ENCODE peak calls at places on chromosome 4, in nine cellular contexts. K is aorta, N is right cardiac atrium, L is right atrium auricular region, D is AG09309, C is kidney, H is breast epithelium, O is neural progenitor cell, J is kidney epithelial cell. I is an unnamed sample.

GRCh38 chr4:94332983-94333590 is 9.5 kb downstream of the HPGDS start:
- DNase-seq in H (no peak), L (no peak), K (no peak), J (no peak), D (no peak), C (no peak), N (no peak), O (peak), I (no peak)

GRCh38 chr4:4532371-4532770 is 9.5 kb downstream of the STX18 start:
- DNase-seq in N (no peak), C (no peak), H (no peak), L (no peak), K (no peak), D (no peak), O (no peak), J (no peak), I (no peak)

GRCh38 chr4:105895609-105896460 is 564 bp downstream of the NPNT start:
- DNase-seq in K (peak), J (no peak), H (no peak), D (no peak), C (peak), N (peak), O (peak), L (no peak), I (no peak)

GRCh38 chr4:123924536-123924935 is 527.9 kb downstream of the SPRY1 start:
- DNase-seq in D (no peak), O (no peak), J (no peak), C (no peak), N (no peak), H (no peak), L (no peak), K (no peak), I (peak)

GRCh38 chr4:98524271-98524670 is 134.1 kb downstream of the TSPAN5 start:
- DNase-seq in L (no peak), N (no peak), C (no peak), H (no peak), D (no peak), J (no peak), K (no peak), O (no peak), I (no peak)

GRCh38 chr4:112381996-112382692 is 85.0 kb downstream of the ALPK1 start:
- DNase-seq in O (peak), H (no peak), K (no peak), J (no peak), N (no peak), C (no peak), D (no peak), L (no peak), I (no peak)

GRCh38 chr4:187256897-187257296 is 533.2 kb upstream of the FAT1 start:
- DNase-seq in D (no peak), K (no peak), L (no peak), O (peak), J (no peak), C (no peak), N (no peak), H (peak), I (no peak)

GRCh38 chr4:78622253-78622979 is 70.8 kb downstream of the ANXA3 start:
- DNase-seq in D (no peak), L (no peak), H (no peak), K (no peak), N (no peak), C (no peak), J (peak), O (no peak), I (no peak)

GRCh38 chr4:156614536-156614935 is 357.1 kb downstream of the PDGFC start:
- DNase-seq in K (no peak), D (no peak), N (no peak), O (no peak), L (no peak), C (no peak), H (no peak), J (no peak), I (no peak)

GRCh38 chr4:68803013-68803412 is 12.8 kb upstream of the UGT2B10 start:
- DNase-seq in H (no peak), N (no peak), K (no peak), D (no peak), O (no peak), J (no peak), C (no peak), L (no peak), I (no peak)

GRCh38 chr4:94451051-94451404 is 714 bp upstream of the PDLIM5 start:
- DNase-seq in N (no peak), K (no peak), H (no peak), O (no peak), J (no peak), C (no peak), L (no peak), D (no peak), I (no peak)

GRCh38 chr4:142485452-142485851 is 360.6 kb downstream of the INPP4B start:
- DNase-seq in K (no peak), N (no peak), J (no peak), L (no peak), D (no peak), H (no peak), O (no peak), C (no peak), I (no peak)

GRCh38 chr4:25020240-25020639 is 10.5 kb downstream of the LGI2 start:
- DNase-seq in H (no peak), L (no peak), N (no peak), C (no peak), D (peak), J (no peak), O (no peak), K (no peak), I (peak)

GRCh38 chr4:15891312-15891711 is 47.2 kb downstream of the FGFBP1 start:
- DNase-seq in H (no peak), N (no peak), O (no peak), J (no peak), D (no peak), L (no peak), K (no peak), C (no peak), I (no peak)

GRCh38 chr4:112975567-112976355 is 73.7 kb upstream of the ANK2 start:
- DNase-seq in H (no peak), C (no peak), L (no peak), K (no peak), N (no peak), D (no peak), O (no peak), J (no peak), I (no peak)

GRCh38 chr4:90127706-90128345 is 632 bp downstream of the CCSER1 start:
- DNase-seq in D (no peak), L (no peak), K (peak), O (peak), N (peak), H (no peak), C (peak), J (no peak), I (no peak)

GRCh38 chr4:159144112-159144694 is 41.3 kb downstream of the RAPGEF2 start:
- DNase-seq in C (no peak), K (no peak), D (no peak), H (no peak), O (no peak), J (no peak), L (no peak), N (no peak), I (no peak)

GRCh38 chr4:86892639-86892965 is 380 bp upstream of the C4orf36 start:
- DNase-seq in D (no peak), C (no peak), O (no peak), N (no peak), L (no peak), H (no peak), J (no peak), K (no peak), I (no peak)

GRCh38 chr4:41655177-41655576 is 93.3 kb downstream of the PHOX2B start:
- DNase-seq in D (no peak), C (no peak), L (no peak), O (no peak), J (no peak), K (no peak), H (no peak), N (no peak), I (no peak)

GRCh38 chr4:124018383-124019317 is 622.1 kb downstream of the SPRY1 start:
- DNase-seq in J (no peak), H (no peak), L (peak), N (peak), O (no peak), D (no peak), K (peak), C (peak), I (no peak)

GRCh38 chr4:88143504-88143903 is 14.9 kb downstream of the ABCG2 start:
- DNase-seq in N (no peak), L (no peak), H (no peak), J (peak), D (peak), K (no peak), C (no peak), O (no peak), I (no peak)

GRCh38 chr4:165133150-165133549 is 20.5 kb upstream of the TMEM192 start:
- DNase-seq in H (no peak), O (no peak), N (no peak), D (no peak), K (no peak), J (no peak), C (no peak), L (no peak), I (no peak)

GRCh38 chr4:33086351-33086900 is 2366.3 kb downstream of the PCDH7 start:
- DNase-seq in L (no peak), H (no peak), N (no peak), C (no peak), J (no peak), K (no peak), O (no peak), D (no peak), I (no peak)

GRCh38 chr4:40482985-40483647 is 146.5 kb downstream of the RBM47 start:
- DNase-seq in N (no peak), H (no peak), O (peak), D (no peak), J (no peak), C (no peak), L (no peak), K (no peak), I (no peak)

GRCh38 chr4:1862055-1862911 is 6.3 kb upstream of the LETM1 start:
- DNase-seq in J (no peak), N (peak), D (no peak), O (no peak), C (peak), H (no peak), L (no peak), K (no peak), I (no peak)

GRCh38 chr4:95155759-95156451 is 392.9 kb downstream of the UNC5C start:
- DNase-seq in L (no peak), D (peak), N (no peak), J (peak), H (no peak), K (no peak), C (no peak), O (peak), I (peak)

GRCh38 chr4:74473155-74473811 is 28.3 kb downstream of the AREG start:
- DNase-seq in H (no peak), K (no peak), C (no peak), O (no peak), D (peak), J (peak), L (no peak), N (no peak), I (peak)

GRCh38 chr4:125961626-125962025 is 646.9 kb downstream of the FAT4 start:
- DNase-seq in O (no peak), C (no peak), N (peak), D (no peak), L (no peak), H (no peak), K (no peak), J (no peak), I (no peak)

GRCh38 chr4:55186700-55187099 is 61.3 kb upstream of the KDR start:
- DNase-seq in O (peak), J (no peak), N (no peak), K (no peak), C (no peak), D (no peak), H (no peak), L (no peak), I (no peak)
- H3K4me3 ChIP-seq in O (peak), J (no peak), N (no peak), K (no peak), C (no peak), D (no peak), H (no peak), L (no peak), I (no peak)

GRCh38 chr4:137524642-137525384 is 7.5 kb downstream of the PCDH18 start:
- DNase-seq in L (no peak), O (no peak), D (no peak), H (no peak), K (no peak), N (no peak), J (no peak), C (no peak), I (peak)

GRCh38 chr4:137529432-137529831 is 2.9 kb downstream of the PCDH18 start:
- DNase-seq in L (no peak), C (no peak), K (no peak), D (no peak), H (no peak), J (no peak), N (no peak), O (peak), I (no peak)

GRCh38 chr4:137523329-137523728 is 9.0 kb downstream of the PCDH18 start:
- DNase-seq in O (no peak), K (no peak), J (no peak), C (no peak), N (no peak), H (no peak), L (no peak), D (no peak), I (no peak)

GRCh38 chr4:137530176-137530575 is 2.1 kb downstream of the PCDH18 start:
- DNase-seq in O (no peak), D (peak), L (no peak), C (no peak), J (no peak), N (no peak), H (no peak), K (no peak), I (peak)

GRCh38 chr4:137526681-137527080 is 5.6 kb downstream of the PCDH18 start:
- DNase-seq in K (no peak), L (no peak), D (no peak), O (no peak), C (no peak), H (no peak), N (no peak), J (no peak), I (no peak)
- H3K4me3 ChIP-seq in K (no peak), L (no peak), D (no peak), O (peak), C (no peak), H (peak), N (peak), J (no peak), I (peak)

DNA sequence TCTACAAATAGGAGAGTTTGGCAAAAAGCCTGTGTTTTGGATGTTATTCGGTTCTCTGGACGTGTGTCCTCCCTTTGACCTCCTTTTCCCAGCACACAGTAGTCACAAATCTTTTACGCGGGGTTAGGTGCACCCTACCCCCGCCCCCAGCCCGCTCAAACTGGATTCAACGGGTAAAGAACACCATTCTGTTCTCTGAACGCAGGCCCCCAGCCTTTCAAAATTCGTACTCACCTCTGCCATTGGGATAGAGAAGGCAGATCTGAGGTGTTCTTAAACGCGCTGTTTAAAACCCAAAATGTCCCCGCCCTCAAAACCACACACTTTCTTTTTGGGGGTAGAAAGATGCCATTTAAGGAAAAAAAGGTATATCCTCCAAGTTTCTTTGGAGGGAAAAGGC is 2.7 kb downstream of the LEF1 start:
- DNase-seq in J (no peak), L (no peak), K (no peak), N (no peak), D (no peak), H (no peak), O (peak), C (no peak), I (no peak)
- H3K4me3 ChIP-seq in J (peak), L (no peak), K (no peak), N (peak), D (no peak), H (peak), O (peak), C (no peak), I (no peak)

GRCh38 chr4:162163892-162164759 is at the start of gene FSTL5:
- DNase-seq in O (peak), H (peak), K (no peak), N (peak), C (peak), J (peak), L (peak), D (no peak), I (peak)

GRCh38 chr4:162162672-162163071 is 1.1 kb downstream of the FSTL5 start:
- DNase-seq in K (no peak), C (no peak), L (no peak), N (no peak), D (no peak), H (no peak), O (no peak), J (no peak), I (no peak)

GRCh38 chr4:162164881-162165528 is 1.2 kb upstream of the FSTL5 start:
- DNase-seq in K (no peak), O (peak), L (no peak), H (no peak), N (no peak), C (no peak), D (no peak), J (no peak), I (no peak)
- H3K4me3 ChIP-seq in K (no peak), O (peak), L (no peak), H (no peak), N (no peak), C (no peak), D (no peak), J (no peak), I (peak)

GRCh38 chr4:103024996-103025395 is 5.5 kb upstream of the SLC9B1 start:
- DNase-seq in L (no peak), H (no peak), N (no peak), O (no peak), C (no peak), J (no peak), D (no peak), K (no peak), I (no peak)

GRCh38 chr4:103021120-103021519 is 1.6 kb upstream of the SLC9B1 start:
- DNase-seq in H (no peak), K (no peak), J (no peak), D (no peak), C (no peak), L (no peak), N (no peak), O (no peak), I (no peak)

GRCh38 chr4:103018391-103019318 is 850 bp downstream of the SLC9B1 start:
- DNase-seq in H (peak), K (no peak), J (no peak), L (no peak), C (no peak), O (no peak), D (no peak), N (peak), I (no peak)

DNA sequence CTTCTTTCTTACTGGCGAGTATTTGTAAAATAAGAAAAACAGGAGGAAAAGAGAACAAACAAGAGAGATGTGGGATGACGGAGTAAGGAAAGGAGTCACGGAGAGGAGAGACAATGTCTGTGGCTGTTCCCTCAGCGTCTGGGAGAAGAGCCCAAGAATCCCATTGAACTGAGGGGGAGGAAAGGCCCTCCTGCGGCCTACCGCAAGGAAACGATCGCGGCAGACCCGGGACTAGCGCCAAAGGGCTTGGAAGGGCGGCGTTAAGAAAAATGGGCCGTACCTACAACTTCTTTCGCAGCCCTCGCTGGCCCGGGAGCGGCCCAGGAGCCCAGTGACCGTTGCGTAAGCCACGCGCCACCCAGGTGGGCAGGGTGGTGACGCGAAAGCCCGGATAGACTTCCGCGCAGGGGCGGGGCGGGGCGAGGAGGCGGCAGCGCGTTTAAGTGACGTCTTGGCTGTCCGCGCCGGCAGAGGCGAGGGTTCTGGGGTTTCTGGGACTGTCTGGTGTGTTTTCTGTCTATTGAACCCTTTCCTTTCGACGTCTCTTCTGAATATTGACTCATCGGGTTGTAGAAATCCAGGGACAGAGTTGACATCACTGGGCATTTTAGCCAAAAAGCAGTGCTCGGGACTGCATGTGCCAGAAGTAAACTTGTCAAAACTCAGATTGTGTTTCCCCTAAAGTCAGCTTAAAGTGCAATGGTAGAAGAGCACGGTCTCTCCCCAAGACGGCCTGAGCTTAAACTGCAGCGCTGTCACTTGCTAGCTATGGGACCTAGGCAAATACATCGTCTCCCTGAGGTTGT is at the start of gene SLC9B1:
- DNase-seq in K (peak), J (peak), O (no peak), H (peak), C (peak), D (peak), N (peak), L (peak), I (peak)
- H3K4me3 ChIP-seq in K (peak), J (peak), O (no peak), H (peak), C (peak), D (peak), N (peak), L (peak), I (peak)

GRCh38 chr4:53702334-53703266 is 111.3 kb upstream of the LNX1 start:
- DNase-seq in L (peak), O (peak), N (peak), C (peak), K (peak), J (peak), D (no peak), H (peak), I (peak)
- H3K4me3 ChIP-seq in L (peak), O (no peak), N (peak), C (peak), K (no peak), J (no peak), D (no peak), H (peak), I (no peak)

GRCh38 chr4:17921451-17921850 is 100.1 kb downstream of the LCORL start:
- DNase-seq in J (peak), N (no peak), O (no peak), H (no peak), C (no peak), D (no peak), L (no peak), K (no peak), I (no peak)
- H3K4me3 ChIP-seq in J (no peak), N (no peak), O (no peak), H (no peak), C (no peak), D (no peak), L (no peak), K (no peak), I (no peak)

GRCh38 chr4:122845066-122845465 is 18.4 kb downstream of the FGF2 start:
- DNase-seq in N (no peak), O (no peak), K (no peak), D (no peak), J (no peak), H (no peak), C (no peak), L (no peak), I (no peak)

GRCh38 chr4:122851568-122851967 is 24.9 kb downstream of the FGF2 start:
- DNase-seq in O (no peak), L (no peak), C (no peak), D (no peak), J (no peak), N (no peak), H (no peak), K (no peak), I (no peak)

GRCh38 chr4:122845760-122846159 is 19.1 kb downstream of the FGF2 start:
- DNase-seq in J (no peak), O (no peak), L (no peak), D (no peak), H (no peak), C (no peak), K (no peak), N (no peak), I (no peak)

GRCh38 chr4:122842984-122843531 is 16.4 kb downstream of the FGF2 start:
- DNase-seq in D (no peak), L (no peak), C (no peak), N (no peak), H (peak), O (peak), K (peak), J (no peak), I (no peak)

GRCh38 chr4:122847931-122848330 is 21.3 kb downstream of the FGF2 start:
- DNase-seq in J (no peak), O (no peak), N (no peak), D (no peak), C (no peak), L (no peak), H (no peak), K (no peak), I (no peak)
- H3K4me3 ChIP-seq in J (no peak), O (no peak), N (no peak), D (no peak), C (no peak), L (no peak), H (no peak), K (no peak), I (no peak)

I was measured in skeletal muscle cell.